ENCODE peak calls at places on chromosomes 4 and X, in ten cellular contexts. Q is Peyer's patch, A is HCT116, K is A549, C is tibial nerve, U is esophagus muscularis mucosa, W is right lobe of liver, D is uterus, T is ovary, I is adrenal gland. S is an unnamed sample.

GRCh38 chr4:175947117-175947722 is 118.4 kb upstream of the WDR17 start:
- DNase-seq in Q (no peak), A (peak; percentile 27), K (peak; percentile 17), C (no peak), U (no peak), W (no peak), D (no peak), T (no peak), I (no peak), S (no peak)

GRCh38 chrX:85109235-85109634 is 105.6 kb downstream of the APOOL start:
- DNase-seq in Q (no peak), A (peak; percentile 35), K (peak; percentile 66), C (no peak), U (no peak), W (no peak), D (no peak), T (no peak), I (no peak), S (no peak)

GRCh38 chrX:53435997-53436396 is 1.8 kb upstream of the HSD17B10 start:
- DNase-seq in Q (peak; percentile 59), A (peak; percentile 51), K (peak; percentile 78), C (peak; percentile 14), U (no peak), W (peak; percentile 72), D (peak; percentile 59), T (peak; percentile 65), I (peak; percentile 71), S (no peak)

GRCh38 chr4:134200811-134201215 is 776 bp downstream of the PABPC4L start:
- DNase-seq in Q (no peak), A (no peak), K (no peak), C (no peak), U (no peak), W (no peak), D (no peak), T (peak; percentile 24), I (no peak), S (no peak)

GRCh38 chr4:148007303-148007702 is 275.4 kb downstream of the ARHGAP10 start:
- DNase-seq in Q (no peak), A (peak; percentile 72), K (peak; percentile 85), C (no peak), U (peak; percentile 87), W (no peak), D (peak; percentile 19), T (no peak), I (peak; percentile 74), S (no peak)

GRCh38 chr4:151730003-151730559 is 30.7 kb downstream of the GATB start:
- DNase-seq in Q (no peak), A (peak; percentile 10), K (peak; percentile 27), C (no peak), U (peak; percentile 37), W (no peak), D (peak; percentile 65), T (no peak), I (peak; percentile 28), S (no peak)

GRCh38 chrX:81174286-81174685 is 27.4 kb downstream of the HMGN5 start:
- DNase-seq in Q (no peak), A (no peak), K (peak; percentile 11), C (no peak), U (no peak), W (no peak), D (no peak), T (no peak), I (no peak), S (no peak)

GRCh38 chrX:74853255-74853654 is 72.0 kb downstream of the NEXMIF start:
- DNase-seq in Q (no peak), A (no peak), K (no peak), C (no peak), U (no peak), W (no peak), D (no peak), T (no peak), I (no peak), S (no peak)

GRCh38 chrX:140524556-140524955 is 19.7 kb upstream of the SOX3 start:
- DNase-seq in Q (no peak), A (no peak), K (no peak), C (no peak), U (no peak), W (no peak), D (no peak), T (no peak), I (no peak), S (no peak)

GRCh38 chrX:2928583-2929434 is at the start of gene ARSD:
- DNase-seq in Q (peak; percentile 81), A (peak; percentile 55), K (peak; percentile 97), C (peak; percentile 86), U (peak; percentile 96), W (peak; percentile 98), D (peak; percentile 91), T (peak; percentile 94), I (peak; percentile 85), S (peak; percentile 98)

GRCh38 chrX:153862369-153863250 is 23.4 kb downstream of the L1CAM start:
- DNase-seq in Q (no peak), A (no peak), K (no peak), C (no peak), U (no peak), W (no peak), D (no peak), T (no peak), I (no peak), S (peak; percentile 73)

GRCh38 chrX:48897157-48897620 is 379 bp downstream of the TIMM17B start:
- DNase-seq in Q (peak; percentile 63), A (peak; percentile 70), K (peak; percentile 90), C (peak; percentile 60), U (no peak), W (peak; percentile 85), D (peak; percentile 78), T (peak; percentile 87), I (peak; percentile 90), S (peak; percentile 95)

GRCh38 chrX:134782796-134783195 is 124.5 kb upstream of the PLAC1 start:
- DNase-seq in Q (no peak), A (no peak), K (peak; percentile 35), C (no peak), U (no peak), W (no peak), D (no peak), T (no peak), I (no peak), S (no peak)

GRCh38 chr4:16250665-16251365 is 24.5 kb upstream of the TAPT1 start:
- DNase-seq in Q (no peak), A (no peak), K (peak; percentile 65), C (no peak), U (no peak), W (no peak), D (no peak), T (no peak), I (peak; percentile 84), S (no peak)

DNA sequence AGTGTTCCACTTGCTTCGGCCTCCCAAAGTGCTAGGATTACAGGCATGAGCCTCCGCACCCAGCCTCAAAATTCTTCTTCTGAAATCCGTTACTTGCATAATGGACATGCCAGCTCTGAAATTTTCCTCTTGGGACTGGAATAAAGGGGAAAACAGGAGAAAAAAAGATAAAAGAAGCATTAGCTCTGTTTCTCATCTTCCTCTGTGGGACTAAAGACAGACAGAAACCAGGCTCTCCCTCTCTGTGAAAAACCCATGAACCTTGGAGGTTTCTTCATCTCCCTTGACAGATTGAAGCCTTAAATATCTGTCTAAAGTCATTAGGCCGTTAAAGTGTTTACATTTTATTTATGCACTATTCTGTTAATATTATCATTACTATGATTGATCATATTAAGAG is 19.4 kb upstream of the PRSS12 start:
- DNase-seq in Q (no peak), A (no peak), K (no peak), C (no peak), U (no peak), W (no peak), D (no peak), T (no peak), I (no peak), S (no peak)
- TF ChIP-seq POLR2A in Q (no peak), A (no peak), K (no peak), C (no peak), U (no peak), W (no peak), D (no peak), T (no peak), I (no peak), S (no peak)

GRCh38 chr4:109914356-109914755 is 1.7 kb downstream of the EGF start:
- DNase-seq in Q (no peak), A (no peak), K (no peak), C (no peak), U (no peak), W (no peak), D (no peak), T (no peak), I (no peak), S (no peak)
- H3K4me3 ChIP-seq in Q (no peak overlapping the region), A (no peak overlapping the region), K (no peak overlapping the region), C (no peak overlapping the region), U (no peak overlapping the region), W (no peak overlapping the region), D (no peak overlapping the region), T (no peak overlapping the region), I (no peak overlapping the region), S (no peak overlapping the region)

DNA sequence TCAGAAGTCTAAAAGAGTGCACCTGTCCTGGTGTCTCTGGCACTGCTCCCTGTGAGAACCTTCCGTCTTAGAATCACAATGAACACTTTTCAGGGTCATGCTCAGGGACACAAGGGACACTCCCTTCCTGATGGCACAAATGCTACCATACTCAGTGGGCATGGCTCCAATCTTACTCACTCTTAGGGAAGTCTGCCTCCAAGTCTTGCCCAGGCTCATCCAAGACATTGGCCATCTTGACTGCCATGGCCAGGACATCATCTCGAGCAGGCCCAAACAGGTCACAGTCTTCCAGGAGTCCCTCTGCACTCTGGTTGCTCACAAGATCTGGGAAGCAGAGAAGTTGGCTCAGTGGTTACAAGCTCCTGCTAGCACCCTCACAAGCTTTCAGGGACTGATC is 8.8 kb downstream of the ZMYM3 start:
- DNase-seq in Q (no peak), A (no peak), K (no peak), C (no peak), U (no peak), W (no peak), D (no peak), T (no peak), I (no peak), S (no peak)
- TF ChIP-seq POLR2A in Q (no peak), A (no peak), K (no peak), C (no peak), U (no peak), W (no peak), D (no peak), T (no peak), I (no peak), S (no peak)

GRCh38 chrX:44949125-44949524 is 76.1 kb downstream of the KDM6A start:
- DNase-seq in Q (no peak), A (no peak), K (no peak), C (no peak), U (no peak), W (no peak), D (no peak), T (no peak), I (no peak), S (no peak)

GRCh38 chrX:44954562-44954961 is 81.6 kb downstream of the KDM6A start:
- DNase-seq in Q (no peak), A (no peak), K (no peak), C (no peak), U (no peak), W (no peak), D (no peak), T (no peak), I (no peak), S (no peak)

GRCh38 chrX:44953734-44954502 is 80.9 kb downstream of the KDM6A start:
- DNase-seq in Q (no peak), A (no peak), K (no peak), C (no peak), U (no peak), W (no peak), D (no peak), T (no peak), I (peak; percentile 31), S (no peak)

GRCh38 chrX:44951572-44952067 is 78.6 kb downstream of the KDM6A start:
- DNase-seq in Q (no peak), A (no peak), K (no peak), C (no peak), U (no peak), W (no peak), D (no peak), T (no peak), I (no peak), S (no peak)

GRCh38 chrX:44952329-44953027 is 79.5 kb downstream of the KDM6A start:
- DNase-seq in Q (no peak), A (no peak), K (no peak), C (no peak), U (no peak), W (no peak), D (no peak), T (no peak), I (no peak), S (no peak)
- H3K4me3 ChIP-seq in Q (no peak overlapping the region), A (no peak overlapping the region), K (no peak overlapping the region), C (no peak overlapping the region), U (no peak overlapping the region), W (no peak overlapping the region), D (no peak overlapping the region), T (no peak overlapping the region), I (no peak overlapping the region), S (no peak overlapping the region)